ENCODE peak calls at places on chromosomes 16 and 17, in seven cellular contexts. Q is trophoblast cell, Y is PC-3, A is fibroblast of lung, C is GM23248, H is astrocyte, M is neural progenitor cell. I is an unnamed sample.

GRCh38 chr16:64648282-64648681 is 473.6 kb downstream of the CDH11 start:
- DNase-seq in Y (no peak), Q (no peak), A (no peak), M (no peak), C (no peak), H (no peak), I (no peak)

GRCh38 chr17:41446806-41447205 is 6.0 kb upstream of the KRT38 start:
- DNase-seq in C (peak; percentile 76), H (peak; percentile 88), Y (peak; percentile 34), M (no peak), Q (peak; percentile 12), A (peak; percentile 89), I (no peak)

GRCh38 chr16:57480127-57480753 is 6.1 kb downstream of the DOK4 start:
- DNase-seq in A (peak; percentile 62), C (peak; percentile 74), Y (no peak), M (no peak), H (peak; percentile 44), Q (peak; percentile 43), I (peak; percentile 62)

GRCh38 chr17:29577778-29578211 is 9.3 kb downstream of the TP53I13 start:
- DNase-seq in A (peak; percentile 72), M (no peak), C (peak; percentile 66), Y (no peak), H (peak; percentile 46), Q (no peak), I (no peak)

GRCh38 chr16:49754495-49755290 is 101.2 kb downstream of the ZNF423 start:
- DNase-seq in Y (no peak), Q (no peak), C (peak; percentile 62), A (peak; percentile 69), H (peak; percentile 55), M (peak; percentile 85), I (peak; percentile 50)

GRCh38 chr17:50103941-50104340 is 8.8 kb downstream of the PDK2 start:
- DNase-seq in H (no peak), C (no peak), A (no peak), Q (no peak), M (no peak), Y (no peak), I (no peak)

GRCh38 chr17:8859029-8859803 is 8.3 kb downstream of the PIK3R6 start:
- DNase-seq in M (no peak), Y (no peak), C (peak; percentile 95), H (peak; percentile 23), Q (peak; percentile 62), A (peak; percentile 45), I (no peak)

GRCh38 chr17:63356275-63356905 is 89.7 kb downstream of the CYB561 start:
- DNase-seq in Y (peak; percentile 83), M (no peak), A (peak; percentile 92), C (peak; percentile 97), H (peak; percentile 90), Q (no peak), I (no peak)

GRCh38 chr17:1073241-1073962 is 76.5 kb downstream of the TIMM22 start:
- DNase-seq in Q (no peak), M (no peak), H (no peak), C (no peak), Y (no peak), A (no peak), I (no peak)

GRCh38 chr16:56743840-56744239 is 13.9 kb downstream of the NUP93 start:
- DNase-seq in C (peak; percentile 89), Y (no peak), A (peak; percentile 55), M (no peak), Q (no peak), H (peak; percentile 30), I (no peak)

GRCh38 chr17:17032131-17032692 is 10.0 kb upstream of the MPRIP start:
- DNase-seq in Y (peak; percentile 95), Q (no peak), M (peak; percentile 18), H (peak; percentile 95), A (peak; percentile 97), C (peak; percentile 97), I (peak; percentile 85)
- H2AFZ ChIP-seq in Y (no peak overlapping the region), Q (peak overlapping the region; percentile 43), M (no peak overlapping the region), H (peak overlapping the region; percentile 37), A (no peak overlapping the region), C (peak overlapping the region; percentile 54), I (peak overlapping the region; percentile 57)

GRCh38 chr17:3870871-3871306 is 22.0 kb downstream of the CAMKK1 start:
- DNase-seq in Q (no peak), M (no peak), A (peak; percentile 43), H (peak; percentile 25), Y (no peak), C (no peak), I (no peak)
- H2AFZ ChIP-seq in Q (no peak overlapping the region), M (no peak overlapping the region), A (no peak overlapping the region), H (peak overlapping the region; percentile 21), Y (no peak overlapping the region), C (no peak overlapping the region), I (no peak overlapping the region)

DNA sequence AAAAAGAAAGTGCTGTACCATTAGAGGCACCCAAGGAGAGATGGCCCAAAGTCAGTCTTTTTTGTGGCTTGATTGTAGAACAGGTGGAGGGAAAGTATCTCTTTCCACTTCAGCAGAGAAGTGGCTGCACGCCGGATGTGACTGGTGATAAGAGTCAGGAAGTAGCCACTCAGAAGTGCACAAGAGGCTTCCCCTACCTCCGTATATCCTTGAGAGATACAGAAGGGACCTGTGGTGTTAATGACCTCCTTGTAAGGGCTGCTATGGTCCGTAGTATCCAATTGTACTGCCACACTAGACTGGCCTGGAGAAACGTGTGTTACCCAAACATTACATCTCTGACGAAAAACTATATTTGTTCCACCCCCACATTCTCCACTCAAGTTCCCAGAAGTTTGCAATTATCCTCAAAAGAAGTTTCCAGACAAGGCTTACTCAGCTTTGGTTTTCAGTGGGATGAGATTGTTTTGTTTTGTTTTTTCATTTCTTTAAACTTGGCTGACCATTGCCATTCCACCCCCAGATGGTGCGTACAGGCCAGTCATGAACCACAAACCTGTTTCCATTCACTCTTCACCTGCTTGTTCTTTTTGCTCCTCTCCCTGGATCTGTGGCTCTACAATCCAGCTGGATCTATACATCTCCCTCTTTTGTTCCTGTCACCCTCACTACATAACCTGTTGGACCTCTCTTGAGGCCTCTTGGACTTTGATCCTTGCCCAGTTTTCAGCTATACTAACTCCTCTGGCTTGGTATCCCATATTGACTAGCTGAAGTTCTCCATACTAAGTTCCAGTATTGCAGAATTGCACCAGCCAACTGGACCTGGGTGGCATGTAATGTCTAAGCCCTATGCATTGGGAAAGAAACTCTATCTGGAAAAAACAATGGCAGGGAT is 20.7 kb upstream of the MED13 start:
- DNase-seq in Y (no peak), H (peak; percentile 90), C (peak; percentile 86), Q (no peak), A (peak; percentile 89), M (no peak), I (no peak)
- H2AFZ ChIP-seq in Y (no peak overlapping the region), H (no peak overlapping the region), C (peak overlapping the region; percentile 38), Q (no peak overlapping the region), A (no peak overlapping the region), M (no peak overlapping the region), I (no peak overlapping the region)

DNA sequence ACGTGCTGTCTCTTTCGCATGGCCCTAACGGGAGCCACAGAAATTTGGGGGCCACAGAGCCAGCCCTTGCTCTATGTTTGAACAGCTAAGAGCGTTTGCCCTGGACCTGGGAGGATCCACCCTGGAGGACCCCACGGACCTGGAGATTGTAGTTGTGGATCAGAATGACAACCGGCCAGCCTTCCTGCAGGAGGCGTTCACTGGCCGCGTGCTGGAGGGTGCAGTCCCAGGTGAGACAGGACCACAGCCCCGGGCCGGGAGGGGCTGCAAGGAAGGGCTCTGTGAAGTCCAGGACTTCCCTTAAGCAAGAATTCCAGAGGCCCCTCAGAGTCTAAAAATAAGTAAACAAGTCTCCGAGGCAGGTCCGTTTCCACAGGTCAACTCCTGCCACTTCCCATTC is 11.9 kb downstream of the CDH15 start:
- DNase-seq in C (no peak), Y (no peak), H (no peak), A (no peak), M (no peak), Q (no peak), I (no peak)
- H2AFZ ChIP-seq in C (no peak overlapping the region), Y (no peak overlapping the region), H (no peak overlapping the region), A (no peak overlapping the region), M (no peak overlapping the region), Q (no peak overlapping the region), I (no peak overlapping the region)

GRCh38 chr16:82524939-82525338 is 101.8 kb upstream of the CDH13 start:
- DNase-seq in Q (no peak), Y (no peak), A (no peak), H (no peak), M (no peak), C (no peak), I (no peak)
- H2AFZ ChIP-seq in Q (no peak overlapping the region), Y (no peak overlapping the region), A (no peak overlapping the region), H (no peak overlapping the region), M (no peak overlapping the region), C (no peak overlapping the region), I (no peak overlapping the region)

DNA sequence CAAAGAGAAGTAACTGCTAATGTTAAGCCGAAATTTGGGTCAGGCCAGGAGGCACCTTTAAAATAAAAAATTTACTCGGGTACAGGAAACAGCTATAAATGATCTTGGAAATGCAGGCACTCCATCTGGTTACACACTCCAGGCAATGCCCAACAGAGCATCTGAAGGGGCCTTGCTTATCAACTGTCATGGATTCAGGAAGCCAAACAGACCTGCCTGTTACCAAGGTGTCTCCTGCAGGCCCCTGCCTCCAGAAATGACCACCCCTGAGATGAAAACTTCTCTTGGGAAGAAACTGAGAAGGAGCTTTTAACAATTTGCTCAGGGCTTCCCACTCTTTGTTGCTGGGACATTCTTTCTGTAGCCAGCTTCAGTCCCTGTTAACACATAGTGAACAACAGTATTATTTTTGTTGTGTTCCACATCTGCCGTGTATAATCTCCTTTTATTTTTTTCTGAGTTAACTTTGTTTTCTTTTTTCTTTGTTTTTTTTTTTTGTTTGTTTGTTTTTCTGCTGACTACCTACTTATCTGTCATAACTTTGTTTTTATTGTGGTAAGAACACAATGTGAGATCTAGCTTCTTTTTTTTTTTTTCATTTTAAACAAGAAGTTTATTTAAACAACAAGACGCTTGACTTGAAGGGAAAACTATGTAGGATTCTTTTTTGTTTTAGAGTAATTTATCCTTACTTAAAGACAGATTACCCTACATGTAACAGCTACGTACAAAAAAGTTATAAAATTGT is 18.7 kb upstream of the ATP5MC1 start:
- DNase-seq in H (no peak), A (no peak), Q (no peak), M (no peak), C (no peak), Y (no peak), I (no peak)
- H2AFZ ChIP-seq in H (no peak overlapping the region), A (no peak overlapping the region), Q (no peak overlapping the region), M (no peak overlapping the region), C (no peak overlapping the region), Y (no peak overlapping the region), I (no peak overlapping the region)

DNA sequence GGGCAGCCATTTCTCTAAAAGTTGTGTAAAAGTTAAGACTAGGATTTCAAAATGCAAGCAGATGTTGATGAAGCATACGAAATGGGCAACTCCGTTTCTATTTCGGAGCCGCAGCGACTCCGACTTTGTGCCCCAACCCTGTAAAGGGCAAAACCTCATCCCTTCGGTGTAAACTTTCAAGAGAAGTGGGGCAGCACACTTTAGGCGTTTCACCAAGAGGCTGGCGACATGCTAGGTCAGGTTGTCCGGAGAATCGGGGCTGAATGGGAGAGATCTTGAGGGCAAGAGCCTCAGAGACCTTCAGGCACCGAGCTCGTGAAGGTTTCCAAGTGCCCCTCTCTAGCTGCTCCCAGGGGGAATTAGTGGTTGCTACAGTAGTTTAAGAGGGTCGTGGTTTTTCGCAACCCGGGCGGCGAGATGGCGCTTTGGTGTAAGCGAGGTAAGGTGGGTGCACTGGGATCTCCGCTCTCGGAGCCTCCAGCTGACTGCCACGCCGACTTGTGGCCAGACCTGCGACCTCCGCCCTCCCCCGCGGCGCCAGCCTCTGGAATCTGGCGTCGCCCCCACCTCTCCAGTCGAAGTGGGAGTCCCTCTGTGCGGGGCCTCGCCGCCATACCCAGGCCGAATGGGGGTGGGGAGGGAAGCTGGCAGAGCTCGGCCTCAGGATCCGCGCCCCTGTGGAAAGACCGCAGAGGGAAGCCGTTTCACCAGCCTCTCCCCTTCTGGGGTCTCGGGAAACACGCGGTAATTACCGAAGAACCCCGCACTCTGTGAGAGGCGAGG is 979 bp upstream of the HEXIM2 start:
- DNase-seq in A (peak; percentile 72), Y (peak; percentile 61), H (peak; percentile 57), C (peak; percentile 82), M (peak; percentile 95), Q (peak; percentile 30), I (peak; percentile 81)
- H2AFZ ChIP-seq in A (no peak overlapping the region), Y (peak overlapping the region; percentile 47), H (peak overlapping the region; percentile 15), C (no peak overlapping the region), M (peak overlapping the region; percentile 47), Q (peak overlapping the region; percentile 78), I (no peak overlapping the region)